ENCODE peak calls at places on chromosome 19, in six cellular contexts. L is GM20000, W is HFFc6, D is Peyer's patch, F is PC-3, V is astrocyte of the spinal cord. R is an unnamed sample.

GRCh38 chr19:16822648-16823047 is 6.5 kb upstream of the SIN3B start:
- DNase-seq in F (no peak), V (no peak), L (no peak), D (no peak), W (no peak), R (no peak)

GRCh38 chr19:3480383-3481091 is at the start of gene SMIM24:
- DNase-seq in F (no peak), L (no peak), V (no peak), D (no peak), W (no peak), R (no peak)

GRCh38 chr19:13699786-13700185 is 64.5 kb upstream of the MRI1 start:
- DNase-seq in F (no peak), W (no peak), V (no peak), L (no peak), D (no peak), R (no peak)

GRCh38 chr19:54287456-54287855 is 6.5 kb upstream of the LILRB2 start:
- DNase-seq in L (no peak), V (no peak), F (no peak), D (no peak), W (peak; percentile 61), R (no peak)

GRCh38 chr19:980133-980998 is 3.8 kb upstream of the WDR18 start:
- DNase-seq in F (no peak), L (no peak), D (no peak), V (no peak), W (no peak), R (no peak)

GRCh38 chr19:17385878-17386611 is 8.0 kb downstream of the CCDC194 start:
- DNase-seq in F (peak; percentile 62), V (peak; percentile 54), W (no peak), D (peak; percentile 51), L (peak; percentile 82), R (peak; percentile 61)

GRCh38 chr19:35354898-35355297 is 3.4 kb upstream of the FFAR3 start:
- DNase-seq in L (no peak), D (no peak), V (no peak), W (no peak), F (no peak), R (no peak)

GRCh38 chr19:3140667-3141038 is 4.8 kb downstream of the GNA15 start:
- DNase-seq in L (no peak), D (no peak), W (no peak), F (no peak), V (no peak), R (no peak)

GRCh38 chr19:54100560-54100959 is at the start of gene OSCAR:
- DNase-seq in W (no peak), L (no peak), F (no peak), D (no peak), V (no peak), R (no peak)

GRCh38 chr19:47107201-47107952 is 6.2 kb downstream of the ZC3H4 start:
- DNase-seq in W (no peak), D (no peak), F (peak; percentile 78), V (peak; percentile 31), L (no peak), R (no peak)

GRCh38 chr19:49056101-49056901 is 1.2 kb downstream of the CGB7 start:
- DNase-seq in W (no peak), V (peak; percentile 51), F (peak; percentile 52), L (peak; percentile 89), D (peak; percentile 45), R (peak; percentile 72)

GRCh38 chr19:35265126-35265995 is 3.4 kb upstream of the USF2 start:
- DNase-seq in F (peak; percentile 22), W (no peak), L (no peak), V (no peak), D (no peak), R (peak; percentile 14)

GRCh38 chr19:37583340-37583739 is 11.3 kb downstream of the ZNF571 start:
- DNase-seq in F (no peak), V (no peak), D (no peak), L (no peak), W (no peak), R (no peak)

GRCh38 chr19:14563989-14564650 is 7.7 kb downstream of the NDUFB7 start:
- DNase-seq in L (peak; percentile 86), D (no peak), V (peak; percentile 9), W (no peak), F (peak; percentile 54), R (no peak)

GRCh38 chr19:48445256-48445605 is 552 bp upstream of the GRWD1 start:
- DNase-seq in V (peak; percentile 93), F (peak; percentile 61), L (peak; percentile 78), W (peak; percentile 94), D (no peak), R (no peak)

GRCh38 chr19:11355160-11356073 is at the start of gene PLPPR2:
- DNase-seq in F (peak; percentile 98), L (peak; percentile 90), D (peak; percentile 81), V (peak; percentile 91), W (peak; percentile 79), R (peak; percentile 70)

GRCh38 chr19:1582201-1582600 is 10.5 kb downstream of the MBD3 start:
- DNase-seq in F (no peak), V (no peak), W (no peak), L (no peak), D (no peak), R (no peak)

GRCh38 chr19:4748589-4748988 is 24.9 kb upstream of the DPP9 start:
- DNase-seq in W (no peak), L (no peak), V (no peak), D (no peak), F (peak; percentile 36), R (no peak)

GRCh38 chr19:46133777-46134231 is 9.3 kb upstream of the IGFL3 start:
- DNase-seq in W (no peak), F (no peak), L (no peak), D (no peak), V (peak; percentile 22), R (no peak)

GRCh38 chr19:56538254-56538760 is 441 bp upstream of the ZFP28 start:
- DNase-seq in L (peak; percentile 88), W (peak; percentile 75), V (peak; percentile 94), F (peak; percentile 31), D (peak; percentile 75), R (peak; percentile 92)

GRCh38 chr19:2923510-2923909 is 21.3 kb downstream of the ZNF77 start:
- DNase-seq in D (no peak), L (no peak), V (peak; percentile 24), F (peak; percentile 73), W (peak; percentile 25), R (no peak)

GRCh38 chr19:11639602-11640471 is 42.6 kb downstream of the ZNF627 start:
- DNase-seq in V (peak; percentile 91), W (peak; percentile 89), D (peak; percentile 89), F (peak; percentile 99), L (peak; percentile 94), R (peak; percentile 87)

GRCh38 chr19:16088351-16088984 is 12.2 kb downstream of the TPM4 start:
- DNase-seq in V (no peak), L (no peak), W (no peak), F (no peak), D (no peak), R (no peak)

GRCh38 chr19:48793271-48793670 is 17.6 kb downstream of the BCAT2 start:
- DNase-seq in D (no peak), L (no peak), F (no peak), V (no peak), W (no peak), R (no peak)

DNA sequence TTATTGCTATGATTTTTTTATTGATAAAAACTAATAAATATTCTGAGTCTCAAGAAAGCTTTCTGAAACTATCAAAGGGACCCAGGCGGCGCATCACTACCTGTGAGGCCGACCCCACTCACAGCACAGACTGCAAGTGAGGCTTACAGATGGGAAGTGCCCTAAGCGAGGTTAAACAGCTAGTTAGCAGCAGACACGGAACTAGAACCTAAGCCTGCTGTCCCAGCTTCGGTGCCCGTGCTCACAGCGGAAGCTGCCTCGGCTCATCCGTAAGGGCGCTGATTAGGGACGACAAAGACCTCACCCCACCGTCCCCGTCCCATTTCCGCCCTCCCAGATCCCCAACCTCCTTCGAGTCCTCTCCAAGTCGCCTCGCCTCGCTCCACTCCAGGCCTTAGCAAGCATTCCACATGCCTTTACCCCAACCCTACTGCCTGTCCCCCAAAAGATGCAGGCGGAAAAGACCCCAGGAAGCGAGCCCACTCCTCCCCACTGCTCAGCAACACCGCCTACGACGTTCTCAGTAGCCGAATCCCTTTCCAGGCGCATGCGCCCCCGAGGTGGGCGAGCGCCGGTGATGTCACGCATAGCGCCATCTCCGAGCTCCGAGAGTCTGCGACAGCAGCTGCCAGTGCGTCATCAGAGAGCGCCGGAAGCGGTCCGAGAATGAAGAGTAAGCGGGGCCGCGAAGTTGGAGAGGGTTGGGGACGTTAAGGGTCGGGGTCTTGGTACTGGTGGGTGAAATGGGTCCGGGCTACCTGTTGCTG is at the start of gene POP4:
- DNase-seq in D (peak; percentile 99), L (peak; percentile 97), W (peak; percentile 90), V (peak; percentile 95), F (peak; percentile 96), R (peak; percentile 97)
- TF ChIP-seq CTCF in D (no peak), L (no peak), W (no peak), V (no peak), F (no peak), R (no peak)

GRCh38 chr19:39390759-39391592 is at the start of the genes MED29 and PAF1:
- DNase-seq in V (peak; percentile 100), F (peak; percentile 98), W (peak; percentile 100), D (peak; percentile 97), L (peak; percentile 98), R (peak; percentile 84)
- TF ChIP-seq CTCF in V (no peak), F (no peak), W (peak; percentile 51), D (peak; percentile 10), L (no peak), R (no peak)

GRCh38 chr19:6271251-6271650 is 8.5 kb downstream of the MLLT1 start:
- DNase-seq in F (no peak), V (no peak), D (no peak), L (no peak), W (no peak), R (no peak)
- TF ChIP-seq CTCF in F (peak; percentile 50), V (peak; percentile 41), D (no peak), L (no peak), W (peak; percentile 70), R (no peak)

DNA sequence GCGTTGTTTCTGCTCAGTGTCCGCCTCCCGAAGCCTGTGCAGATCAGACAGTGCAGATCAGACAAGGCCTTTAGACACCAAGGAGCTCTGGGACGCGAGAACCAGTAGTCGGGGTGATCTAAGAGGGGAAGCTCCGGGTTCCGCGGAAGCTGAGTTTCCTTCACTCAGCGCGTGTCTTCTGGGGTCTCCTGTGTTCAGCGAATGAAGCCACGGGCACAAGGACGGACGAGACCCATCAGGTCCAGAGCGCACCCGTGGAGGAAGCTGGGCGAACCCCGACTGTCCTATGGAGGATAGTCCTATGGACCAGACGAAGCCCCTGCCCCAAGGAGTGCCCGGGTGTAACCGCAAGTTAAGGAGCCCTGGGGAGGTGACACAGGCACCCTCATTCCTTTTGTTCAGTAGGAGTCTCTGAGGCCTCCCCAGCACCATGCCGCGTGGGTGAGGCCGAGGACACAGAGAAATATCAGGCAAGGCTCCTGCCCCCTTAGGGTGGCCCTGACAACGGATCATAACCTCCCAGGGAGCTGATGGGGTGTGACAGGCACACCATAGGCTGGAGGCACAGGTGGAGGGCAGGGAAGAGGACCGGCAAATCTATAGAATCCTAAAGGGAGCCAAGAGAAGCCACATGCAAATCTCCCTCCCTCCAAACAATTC is 614 bp upstream of the TMEM238 start:
- DNase-seq in D (peak; percentile 41), W (no peak), F (no peak), L (no peak), V (no peak), R (no peak)
- TF ChIP-seq CTCF in D (no peak), W (no peak), F (no peak), L (no peak), V (no peak), R (no peak)

GRCh38 chr19:7461841-7462629 is 26.8 kb downstream of the PEX11G start:
- DNase-seq in V (no peak), L (no peak), D (no peak), W (no peak), F (no peak), R (no peak)
- TF ChIP-seq CTCF in V (no peak), L (no peak), D (no peak), W (peak; percentile 32), F (peak; percentile 38), R (no peak)